ENCODE peak calls at places on chromosomes 4 and X, in seven cellular contexts. L is GM23248; J is IMR-90; U is NT2/D1; F is pancreas; C is AG10803; Q is CD8-positive, alpha-beta T cell. E is an unnamed sample.

GRCh38 chr4:133600008-133600407 is 450.9 kb downstream of the PCDH10 start:
- DNase-seq in L (no peak), J (no peak), U (no peak), F (no peak), C (no peak), Q (no peak), E (no peak)

GRCh38 chrX:153554519-153555167 is 37.2 kb downstream of the ATP2B3 start:
- DNase-seq in L (peak; percentile 63), J (peak; percentile 31), U (no peak), F (peak; percentile 41), C (peak; percentile 33), Q (peak; percentile 22), E (no peak)

GRCh38 chrX:136192839-136193414 is 45.6 kb downstream of the FHL1 start:
- DNase-seq in L (peak; percentile 76), J (peak; percentile 68), U (no peak), F (no peak), C (peak; percentile 51), Q (no peak), E (peak; percentile 76)

GRCh38 chrX:8815460-8816065 is 14.4 kb upstream of the FAM9A start:
- DNase-seq in L (peak; percentile 34), J (peak; percentile 40), U (peak; percentile 48), F (no peak), C (peak; percentile 21), Q (no peak), E (peak; percentile 8)

GRCh38 chr4:59161249-59161648 is 2038.9 kb upstream of the ADGRL3 start:
- DNase-seq in L (no peak), J (no peak), U (no peak), F (no peak), C (no peak), Q (no peak), E (no peak)

GRCh38 chr4:38062088-38062893 is 102.1 kb downstream of the PTTG2 start:
- DNase-seq in L (peak; percentile 82), J (peak; percentile 79), U (peak; percentile 55), F (peak; percentile 70), C (peak; percentile 72), Q (peak; percentile 24), E (peak; percentile 42)

GRCh38 chrX:17038277-17038676 is 91.8 kb downstream of the REPS2 start:
- DNase-seq in L (no peak), J (no peak), U (no peak), F (no peak), C (no peak), Q (no peak), E (no peak)

GRCh38 chr4:112214397-112215264 is 17.0 kb upstream of the AP1AR start:
- DNase-seq in L (peak; percentile 62), J (peak; percentile 27), U (no peak), F (no peak), C (peak; percentile 31), Q (no peak), E (peak; percentile 14)

GRCh38 chrX:626745-627509 is 3.7 kb upstream of the SHOX start:
- DNase-seq in L (no peak), J (no peak), U (no peak), F (no peak), C (no peak), Q (no peak), E (no peak)

GRCh38 chrX:154603438-154604430 is 15.3 kb downstream of the CTAG1B start:
- DNase-seq in L (peak; percentile 85), J (peak; percentile 57), U (no peak), F (no peak), C (peak; percentile 77), Q (no peak), E (peak; percentile 72)

GRCh38 chrX:137052641-137053235 is 18.9 kb upstream of the GPR101 start:
- DNase-seq in L (peak; percentile 20), J (no peak), U (no peak), F (no peak), C (no peak), Q (no peak), E (no peak)

GRCh38 chr4:654526-654845 is 19.6 kb downstream of the ATP5ME start:
- DNase-seq in L (no peak), J (no peak), U (no peak), F (no peak), C (no peak), Q (no peak), E (no peak)

GRCh38 chr4:653080-653821 is 20.8 kb downstream of the ATP5ME start:
- DNase-seq in L (no peak), J (no peak), U (no peak), F (no peak), C (no peak), Q (no peak), E (no peak)

GRCh38 chr4:655735-656151 is 18.3 kb downstream of the ATP5ME start:
- DNase-seq in L (no peak), J (no peak), U (no peak), F (no peak), C (no peak), Q (no peak), E (no peak)

GRCh38 chr4:654871-655734 is 19.0 kb downstream of the ATP5ME start:
- DNase-seq in L (no peak), J (no peak), U (no peak), F (no peak), C (no peak), Q (no peak), E (no peak)

GRCh38 chr4:653831-654525 is 20.1 kb downstream of the ATP5ME start:
- DNase-seq in L (no peak), J (no peak), U (no peak), F (no peak), C (no peak), Q (no peak), E (no peak)
- H3K4me3 ChIP-seq in L (no peak overlapping the region), J (no peak overlapping the region), U (no peak overlapping the region), F (no peak overlapping the region), C (no peak overlapping the region), Q (no peak overlapping the region), E (no peak overlapping the region)

GRCh38 chr4:3375688-3376087 is 66.1 kb upstream of the HGFAC start:
- DNase-seq in L (peak; percentile 97), J (peak; percentile 89), U (no peak), F (no peak), C (peak; percentile 89), Q (no peak), E (peak; percentile 62)

GRCh38 chr4:3374667-3375066 is 67.1 kb upstream of the HGFAC start:
- DNase-seq in L (no peak), J (no peak), U (no peak), F (no peak), C (no peak), Q (no peak), E (no peak)

GRCh38 chr4:3374011-3374645 is 67.6 kb upstream of the HGFAC start:
- DNase-seq in L (no peak), J (no peak), U (no peak), F (no peak), C (no peak), Q (no peak), E (no peak)

GRCh38 chr4:3377557-3377956 is 64.2 kb upstream of the HGFAC start:
- DNase-seq in L (no peak), J (no peak), U (no peak), F (no peak), C (no peak), Q (no peak), E (no peak)

GRCh38 chr4:3376266-3376665 is 65.5 kb upstream of the HGFAC start:
- DNase-seq in L (no peak), J (no peak), U (no peak), F (no peak), C (no peak), Q (no peak), E (no peak)
- H3K4me3 ChIP-seq in L (no peak overlapping the region), J (no peak overlapping the region), U (no peak overlapping the region), F (no peak overlapping the region), C (no peak overlapping the region), Q (no peak overlapping the region), E (no peak overlapping the region)

GRCh38 chrX:101191217-101191750 is 28.3 kb upstream of the DRP2 start:
- DNase-seq in L (peak; percentile 36), J (no peak), U (no peak), F (peak; percentile 1), C (no peak), Q (no peak), E (no peak)
- H3K4me3 ChIP-seq in L (peak overlapping the region; percentile 53), J (no peak overlapping the region), U (no peak overlapping the region), F (no peak overlapping the region), C (no peak overlapping the region), Q (no peak overlapping the region), E (no peak overlapping the region)

GRCh38 chr4:90057091-90057490 is 70.1 kb upstream of the CCSER1 start:
- DNase-seq in L (no peak), J (no peak), U (no peak), F (no peak), C (no peak), Q (no peak), E (no peak)
- H3K4me3 ChIP-seq in L (no peak overlapping the region), J (no peak overlapping the region), U (no peak overlapping the region), F (no peak overlapping the region), C (no peak overlapping the region), Q (no peak overlapping the region), E (no peak overlapping the region)

GRCh38 chr4:43496602-43497001 is 604.1 kb downstream of the GRXCR1 start:
- DNase-seq in L (no peak), J (no peak), U (no peak), F (no peak), C (no peak), Q (no peak), E (no peak)

GRCh38 chr4:43496188-43496587 is 603.7 kb downstream of the GRXCR1 start:
- DNase-seq in L (no peak), J (peak; percentile 4), U (no peak), F (no peak), C (no peak), Q (no peak), E (no peak)
- H3K4me3 ChIP-seq in L (no peak overlapping the region), J (peak overlapping the region; percentile 24), U (no peak overlapping the region), F (no peak overlapping the region), C (no peak overlapping the region), Q (no peak overlapping the region), E (no peak overlapping the region)

GRCh38 chr4:1510931-1511330 is 104.7 kb upstream of the NKX1-1 start:
- DNase-seq in L (no peak), J (no peak), U (no peak), F (no peak), C (no peak), Q (no peak), E (no peak)
- H3K4me3 ChIP-seq in L (no peak overlapping the region), J (no peak overlapping the region), U (no peak overlapping the region), F (no peak overlapping the region), C (no peak overlapping the region), Q (no peak overlapping the region), E (no peak overlapping the region)

E was measured in astrocyte.